ENCODE peak calls at places on chromosome 16, in seven cellular contexts. K is CD8-positive, alpha-beta memory T cell; J is heart left ventricle; D is left ventricle myocardium inferior; U is fibroblast of lung; L is tibial artery; X is mammary epithelial cell. I is an unnamed sample.

GRCh38 chr16:9007177-9007794 is 43.6 kb upstream of the USP7 start:
- DNase-seq in K (no peak), J (no peak), D (no peak), U (peak; percentile 43), L (no peak), X (no peak), I (no peak)

GRCh38 chr16:24309222-24309905 is 53.2 kb downstream of the CACNG3 start:
- DNase-seq in K (no peak), J (no peak), D (no peak), U (peak; percentile 9), L (no peak), X (peak; percentile 44), I (no peak)

GRCh38 chr16:705748-706188 is at the start of gene FBXL16:
- DNase-seq in K (no peak), J (no peak), D (no peak), U (no peak), L (no peak), X (no peak), I (no peak)

GRCh38 chr16:88685156-88686061 is 898 bp downstream of the SNAI3 start:
- DNase-seq in K (peak; percentile 60), J (no peak), D (no peak), U (peak; percentile 48), L (no peak), X (peak; percentile 25), I (peak; percentile 77)

GRCh38 chr16:23754594-23755483 is at the start of gene CHP2:
- DNase-seq in K (no peak), J (peak; percentile 26), D (no peak), U (no peak), L (no peak), X (peak; percentile 20), I (peak; percentile 74)

GRCh38 chr16:47064775-47065174 is 79.0 kb downstream of the NETO2 start:
- DNase-seq in K (no peak), J (no peak), D (no peak), U (no peak), L (no peak), X (no peak), I (no peak)

GRCh38 chr16:79707867-79708266 is 107.3 kb upstream of the MAF start:
- DNase-seq in K (no peak), J (peak; percentile 81), D (peak; percentile 78), U (peak; percentile 73), L (peak; percentile 64), X (peak; percentile 27), I (no peak)

GRCh38 chr16:69610356-69610755 is 44.6 kb downstream of the NFAT5 start:
- DNase-seq in K (no peak), J (no peak), D (no peak), U (no peak), L (no peak), X (no peak), I (no peak)

GRCh38 chr16:54128629-54129230 is 157.9 kb downstream of the IRX3 start:
- DNase-seq in K (no peak), J (no peak), D (no peak), U (no peak), L (no peak), X (no peak), I (no peak)

GRCh38 chr16:72961115-72961832 is 86.7 kb downstream of the ZFHX3 start:
- DNase-seq in K (no peak), J (no peak), D (no peak), U (peak; percentile 33), L (peak; percentile 21), X (no peak), I (no peak)

GRCh38 chr16:8798174-8798527 is 512 bp downstream of the PMM2 start:
- DNase-seq in K (no peak), J (no peak), D (no peak), U (peak; percentile 31), L (no peak), X (peak; percentile 39), I (no peak)

GRCh38 chr16:81319221-81319912 is 4.6 kb downstream of the GAN start:
- DNase-seq in K (no peak), J (no peak), D (no peak), U (peak; percentile 46), L (no peak), X (no peak), I (no peak)

GRCh38 chr16:1070084-1070987 is 2.2 kb upstream of the SSTR5 start:
- DNase-seq in K (no peak), J (no peak), D (no peak), U (no peak), L (no peak), X (no peak), I (no peak)

GRCh38 chr16:86452451-86452850 is 57.9 kb upstream of the FOXF1 start:
- DNase-seq in K (no peak), J (no peak), D (no peak), U (peak; percentile 65), L (no peak), X (no peak), I (no peak)

GRCh38 chr16:87834668-87835473 is 34.4 kb downstream of the SLC7A5 start:
- DNase-seq in K (no peak), J (peak; percentile 61), D (no peak), U (peak; percentile 75), L (no peak), X (no peak), I (no peak)

GRCh38 chr16:50340578-50340977 is 28.2 kb downstream of the BRD7 start:
- DNase-seq in K (no peak), J (no peak), D (no peak), U (peak; percentile 77), L (no peak), X (no peak), I (no peak)

GRCh38 chr16:66381585-66382170 is 15.2 kb downstream of the CDH5 start:
- DNase-seq in K (no peak), J (no peak), D (no peak), U (no peak), L (no peak), X (no peak), I (no peak)

GRCh38 chr16:50299508-50300105 is 33.3 kb downstream of the ADCY7 start:
- DNase-seq in K (no peak), J (no peak), D (no peak), U (no peak), L (peak; percentile 18), X (no peak), I (peak; percentile 70)

GRCh38 chr16:12700161-12700560 is 103.5 kb downstream of the CPPED1 start:
- DNase-seq in K (no peak), J (no peak), D (no peak), U (no peak), L (no peak), X (no peak), I (no peak)

GRCh38 chr16:50393461-50394214 is 24.9 kb upstream of the BRD7 start:
- DNase-seq in K (no peak), J (no peak), D (no peak), U (no peak), L (no peak), X (no peak), I (no peak)

GRCh38 chr16:65782537-65783290 is 583.8 kb upstream of the CDH5 start:
- DNase-seq in K (no peak), J (no peak), D (no peak), U (peak; percentile 55), L (no peak), X (peak; percentile 68), I (no peak)

GRCh38 chr16:58638148-58639036 is 8.8 kb upstream of the CNOT1 start:
- DNase-seq in K (no peak), J (peak; percentile 52), D (peak; percentile 26), U (peak; percentile 87), L (no peak), X (peak; percentile 81), I (peak; percentile 59)

GRCh38 chr16:10964891-10965326 is 20.5 kb downstream of the CLEC16A start:
- DNase-seq in K (no peak), J (no peak), D (no peak), U (no peak), L (no peak), X (no peak), I (no peak)

DNA sequence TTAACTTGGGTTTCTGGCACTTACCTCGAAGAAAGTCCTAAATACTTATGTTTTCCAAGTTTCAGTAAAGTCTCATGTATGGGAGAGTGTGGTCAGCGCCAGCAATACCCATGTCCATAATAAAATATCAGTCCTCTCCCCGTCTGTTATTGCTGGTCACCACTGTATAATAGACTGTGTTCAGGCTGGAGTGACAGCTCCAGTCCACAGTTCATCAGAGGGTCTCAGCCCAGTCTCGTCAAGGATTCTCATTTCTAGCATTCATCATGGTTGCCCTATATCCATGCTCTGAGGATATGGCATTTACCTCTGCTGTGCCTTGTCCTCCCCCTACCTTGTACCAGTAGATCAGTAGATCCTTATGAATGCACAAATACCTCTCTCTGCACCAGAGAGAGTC is 384.5 kb downstream of the NPIPA7 start:
- DNase-seq in K (no peak), J (no peak), D (no peak), U (no peak), L (no peak), X (no peak), I (no peak)
- H3K4me3 ChIP-seq in K (no peak overlapping the region), J (no peak overlapping the region), D (no peak overlapping the region), U (no peak overlapping the region), L (no peak overlapping the region), X (no peak overlapping the region), I (no peak overlapping the region)

GRCh38 chr16:21645261-21645721 is 7.1 kb downstream of the IGSF6 start:
- DNase-seq in K (peak; percentile 65), J (no peak), D (no peak), U (peak; percentile 47), L (no peak), X (no peak), I (no peak)
- H3K4me3 ChIP-seq in K (peak overlapping the region; percentile 49), J (no peak overlapping the region), D (peak overlapping the region; percentile 55), U (peak overlapping the region; percentile 23), L (peak overlapping the region; percentile 11), X (no peak overlapping the region), I (peak overlapping the region; percentile 43)

GRCh38 chr16:67844441-67844840 is 2.3 kb upstream of the NUTF2 start:
- DNase-seq in K (no peak), J (no peak), D (no peak), U (no peak), L (no peak), X (peak; percentile 74), I (no peak)
- H3K4me3 ChIP-seq in K (peak overlapping the region; percentile 46), J (no peak overlapping the region), D (peak overlapping the region; percentile 82), U (no peak overlapping the region), L (peak overlapping the region; percentile 66), X (no peak overlapping the region), I (peak overlapping the region; percentile 87)

GRCh38 chr16:3003582-3004270 is 9.0 kb upstream of the CLDN9 start:
- DNase-seq in K (peak; percentile 95), J (peak; percentile 98), D (peak; percentile 95), U (peak; percentile 98), L (peak; percentile 91), X (peak; percentile 99), I (peak; percentile 99)
- H3K4me3 ChIP-seq in K (no peak overlapping the region), J (no peak overlapping the region), D (peak overlapping the region; percentile 60), U (no peak overlapping the region), L (peak overlapping the region; percentile 35), X (peak overlapping the region; percentile 9), I (no peak overlapping the region)

I was measured in kidney.